ENCODE peak calls at places on chromosomes 3 and 15, in six cellular contexts. T, P, Z, I, M and R are unnamed samples.

GRCh38 chr3:78791745-78792144 is 976.1 kb downstream of the ROBO1 start:
- DNase-seq in T (no peak), P (no peak), Z (no peak), I (no peak), M (no peak), R (no peak)

GRCh38 chr3:98560911-98561310 is 29.1 kb downstream of the GPR15 start:
- DNase-seq in T (no peak), P (no peak), Z (no peak), I (no peak), M (no peak), R (no peak)

GRCh38 chr3:178455264-178455663 is 81.0 kb upstream of the KCNMB2 start:
- DNase-seq in T (no peak), P (no peak), Z (no peak), I (no peak), M (no peak), R (no peak)

GRCh38 chr15:100170280-100170654 is 171.5 kb downstream of the ADAMTS17 start:
- DNase-seq in T (no peak), P (no peak), Z (no peak), I (no peak), M (no peak), R (no peak)

GRCh38 chr3:144760831-144761230 is 789.2 kb downstream of the DIPK2A start:
- DNase-seq in T (no peak), P (no peak), Z (no peak), I (no peak), M (no peak), R (peak)

GRCh38 chr15:86935841-86936240 is 856.2 kb downstream of the AGBL1 start:
- DNase-seq in T (no peak), P (peak), Z (no peak), I (no peak), M (no peak), R (no peak)

GRCh38 chr15:84009616-84010015 is 226.0 kb upstream of the GOLGA6L4 start:
- DNase-seq in T (no peak), P (no peak), Z (no peak), I (no peak), M (no peak), R (no peak)

GRCh38 chr3:152595975-152596832 is 238.7 kb upstream of the P2RY1 start:
- DNase-seq in T (no peak), P (no peak), Z (peak), I (peak), M (no peak), R (no peak)

GRCh38 chr15:39747326-39747725 is 35.3 kb downstream of the FSIP1 start:
- DNase-seq in T (no peak), P (no peak), Z (no peak), I (no peak), M (no peak), R (no peak)

GRCh38 chr3:176631175-176631574 is 566.1 kb downstream of the TBL1XR1 start:
- DNase-seq in T (no peak), P (no peak), Z (no peak), I (no peak), M (no peak), R (no peak)

GRCh38 chr15:64893481-64894394 is 18.0 kb upstream of the ANKDD1A start:
- DNase-seq in T (peak), P (peak), Z (peak), I (peak), M (peak), R (no peak)

GRCh38 chr3:152315623-152316022 is 46.9 kb downstream of the MBNL1 start:
- DNase-seq in T (no peak), P (no peak), Z (no peak), I (no peak), M (no peak), R (no peak)

GRCh38 chr15:57216288-57216687 is 160.0 kb upstream of the CGNL1 start:
- DNase-seq in T (no peak), P (no peak), Z (peak), I (no peak), M (no peak), R (no peak)

GRCh38 chr3:149291178-149291577 is 42.3 kb downstream of the TM4SF18 start:
- DNase-seq in T (no peak), P (no peak), Z (peak), I (peak), M (no peak), R (peak)

GRCh38 chr3:139269984-139270383 is 73.8 kb upstream of the MRPS22 start:
- DNase-seq in T (no peak), P (no peak), Z (no peak), I (no peak), M (no peak), R (no peak)

GRCh38 chr15:84904409-84904808 is 19.9 kb downstream of the SLC28A1 start:
- DNase-seq in T (no peak), P (no peak), Z (no peak), I (no peak), M (no peak), R (no peak)

GRCh38 chr3:195286115-195286872 is 15.3 kb upstream of the XXYLT1 start:
- DNase-seq in T (no peak), P (no peak), Z (no peak), I (no peak), M (no peak), R (no peak)

GRCh38 chr15:50873935-50874353 is 34.5 kb upstream of the AP4E1 start:
- DNase-seq in T (no peak), P (no peak), Z (peak), I (peak), M (no peak), R (peak)

GRCh38 chr3:71210257-71211002 is 373.1 kb downstream of the FOXP1 start:
- DNase-seq in T (no peak), P (no peak), Z (peak), I (peak), M (no peak), R (no peak)

GRCh38 chr15:88621789-88622604 is 857 bp downstream of the AEN start:
- DNase-seq in T (no peak), P (no peak), Z (peak), I (peak), M (no peak), R (no peak)

GRCh38 chr3:114886945-114887344 is 260.1 kb downstream of the ZBTB20 start:
- DNase-seq in T (no peak), P (no peak), Z (no peak), I (peak), M (no peak), R (no peak)
- TF ChIP-seq SP1 in T (no peak), P (no peak), Z (no peak), I (no peak), M (no peak), R (no peak)

DNA sequence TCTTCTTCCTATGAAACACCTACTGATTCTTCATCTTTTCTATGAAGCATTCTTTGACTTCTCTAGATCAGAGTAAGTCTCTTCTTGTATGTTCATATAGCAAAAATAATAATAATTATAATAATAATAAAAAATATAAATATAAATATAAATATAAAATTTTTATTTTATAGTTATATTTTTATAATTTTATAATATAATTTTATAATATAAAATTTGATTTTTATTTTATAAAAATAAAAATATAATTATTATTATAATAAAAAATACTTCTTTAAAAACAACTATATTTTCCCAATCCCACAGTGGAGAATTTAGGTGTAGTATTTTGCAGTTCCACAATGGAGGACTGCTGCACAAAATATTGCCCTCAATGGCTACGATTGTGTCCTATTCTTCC is 34.3 kb downstream of the DUT start:
- DNase-seq in T (no peak), P (no peak), Z (no peak), I (no peak), M (no peak), R (no peak)
- TF ChIP-seq SP1 in T (no peak), P (no peak), Z (no peak), I (no peak), M (no peak), R (no peak)

GRCh38 chr3:113287111-113287817 is 75.9 kb downstream of the BOC start:
- DNase-seq in T (peak), P (no peak), Z (peak), I (peak), M (no peak), R (no peak)
- TF ChIP-seq SP1 in T (no peak), P (no peak), Z (no peak), I (no peak), M (no peak), R (no peak)

GRCh38 chr15:32735948-32736347 is 18.1 kb downstream of the GREM1 start:
- DNase-seq in T (no peak), P (no peak), Z (no peak), I (no peak), M (no peak), R (no peak)

GRCh38 chr15:32732574-32733157 is 14.9 kb downstream of the GREM1 start:
- DNase-seq in T (no peak), P (no peak), Z (no peak), I (no peak), M (no peak), R (no peak)

GRCh38 chr15:32733276-32733675 is 15.5 kb downstream of the GREM1 start:
- DNase-seq in T (no peak), P (no peak), Z (no peak), I (no peak), M (no peak), R (no peak)

GRCh38 chr15:32729700-32730099 is 11.9 kb downstream of the GREM1 start:
- DNase-seq in T (no peak), P (no peak), Z (no peak), I (no peak), M (no peak), R (no peak)

GRCh38 chr15:32730677-32731654 is 13.2 kb downstream of the GREM1 start:
- DNase-seq in T (peak), P (peak), Z (peak), I (peak), M (no peak), R (peak)
- TF ChIP-seq SP1 in T (peak), P (peak), Z (no peak), I (no peak), M (no peak), R (no peak)

GRCh38 chr3:182568756-182569155 is 224.5 kb upstream of the ATP11B start:
- DNase-seq in T (no peak), P (no peak), Z (no peak), I (no peak), M (no peak), R (no peak)
- TF ChIP-seq SP1 in T (no peak), P (no peak), Z (no peak), I (no peak), M (no peak), R (no peak)

DNA sequence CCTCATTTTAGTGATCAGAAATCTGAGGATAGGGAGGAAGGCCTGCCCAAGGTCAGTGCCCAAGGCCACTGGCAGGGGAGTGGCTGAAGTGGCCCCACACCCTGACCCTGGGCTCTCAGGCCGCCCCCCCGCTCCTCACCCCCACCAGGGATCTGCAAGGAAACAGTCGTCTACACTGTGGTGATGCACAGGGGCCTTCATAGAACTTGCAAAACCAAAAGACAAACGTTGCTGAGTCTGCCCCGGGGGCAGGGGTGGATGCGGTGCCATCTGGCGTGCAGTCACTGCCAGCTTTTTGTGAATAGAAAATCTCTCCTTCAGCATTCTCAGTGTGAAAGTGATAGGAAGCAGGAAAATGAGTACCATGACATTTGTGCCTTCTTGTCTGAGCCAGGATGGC is 41.3 kb downstream of the WHAMM start:
- DNase-seq in T (no peak), P (no peak), Z (no peak), I (no peak), M (no peak), R (no peak)
- TF ChIP-seq SP1 in T (no peak), P (no peak), Z (no peak), I (no peak), M (no peak), R (no peak)

GRCh38 chr3:186180891-186181471 is 72.1 kb upstream of the ETV5 start:
- DNase-seq in T (no peak), P (no peak), Z (no peak), I (no peak), M (no peak), R (no peak)
- TF ChIP-seq SP1 in T (no peak), P (no peak), Z (no peak), I (no peak), M (no peak), R (no peak)

GRCh38 chr15:42157981-42158765 is 1.7 kb upstream of the PLA2G4F start:
- DNase-seq in T (no peak), P (no peak), Z (peak), I (no peak), M (no peak), R (no peak)

GRCh38 chr15:42157381-42157780 is 945 bp upstream of the PLA2G4F start:
- DNase-seq in T (no peak), P (no peak), Z (no peak), I (no peak), M (no peak), R (no peak)

GRCh38 chr15:42158941-42159340 is 2.5 kb upstream of the PLA2G4F start:
- DNase-seq in T (no peak), P (no peak), Z (no peak), I (no peak), M (no peak), R (no peak)

GRCh38 chr15:42159381-42160015 is 3.1 kb upstream of the PLA2G4F start:
- DNase-seq in T (no peak), P (no peak), Z (no peak), I (no peak), M (no peak), R (no peak)

GRCh38 chr15:42160110-42160509 is 3.7 kb upstream of the PLA2G4F start:
- DNase-seq in T (no peak), P (no peak), Z (no peak), I (no peak), M (no peak), R (no peak)
- TF ChIP-seq SP1 in T (no peak), P (no peak), Z (no peak), I (no peak), M (no peak), R (no peak)

DNA sequence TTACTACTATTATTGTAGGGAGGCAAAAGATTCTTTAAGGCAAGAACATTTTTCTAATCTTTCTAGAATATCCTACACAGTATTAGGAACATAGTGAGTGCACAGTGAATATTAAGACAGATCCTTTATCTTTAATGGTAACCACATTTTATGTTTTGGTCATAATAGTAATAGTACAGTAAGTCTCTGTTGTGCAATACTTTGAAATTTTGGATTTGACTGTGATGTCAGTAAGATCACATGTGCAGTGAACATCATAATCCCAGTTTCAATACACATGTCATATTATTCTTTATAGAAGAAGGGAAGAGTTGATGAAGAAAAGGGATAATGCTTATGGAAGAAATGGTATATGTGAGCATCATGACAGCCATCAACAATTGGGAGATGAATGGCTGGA is 10.7 kb downstream of the STT3B start:
- DNase-seq in T (no peak), P (no peak), Z (no peak), I (no peak), M (no peak), R (no peak)
- TF ChIP-seq SP1 in T (no peak), P (no peak), Z (no peak), I (no peak), M (no peak), R (no peak)